ENCODE peak calls at places on chromosome 1, in seven cellular contexts. D is K562, K is HepG2, Q is HCT116, S is Panc1, H is upper lobe of left lung, L is GM12878. R is an unnamed sample. For H3K9me3, the result is how much of the 10 kb centered on the place peaks cover.

GRCh38 chr1:117609471-117609911 is 3.6 kb downstream of the TENT5C start:
- ATAC-seq in D (no peak), K (no peak), Q (no peak), S (no peak), H (no peak), L (no peak), R (peak)

GRCh38 chr1:62040450-62040849 is 154.2 kb upstream of the L1TD1 start:
- ATAC-seq in D (no peak), K (peak), Q (no peak), S (no peak), H (no peak), L (no peak), R (no peak)

GRCh38 chr1:15427280-15427666 is 11.0 kb upstream of the CTRC start:
- ATAC-seq in D (no peak), K (no peak), Q (no peak), S (peak), H (no peak), L (no peak), R (peak)

GRCh38 chr1:113255728-113256347 is 134.5 kb upstream of the MAGI3 start:
- ATAC-seq in D (no peak), K (no peak), Q (no peak), S (no peak), H (peak), L (no peak), R (no peak)

GRCh38 chr1:15519625-15520024 is 4.4 kb downstream of the CASP9 start:
- ATAC-seq in D (no peak), K (no peak), Q (no peak), S (no peak), H (no peak), L (no peak), R (no peak)

GRCh38 chr1:201724039-201724759 is 104.8 kb upstream of the IPO9 start:
- ATAC-seq in D (no peak), K (no peak), Q (no peak), S (no peak), H (no peak), L (no peak), R (no peak)

GRCh38 chr1:14767075-14767474 is 168.6 kb downstream of the KAZN start:
- ATAC-seq in D (peak), K (no peak), Q (no peak), S (no peak), H (no peak), L (no peak), R (no peak)

GRCh38 chr1:206847946-206848345 is 17.5 kb upstream of the IL20 start:
- ATAC-seq in D (peak), K (no peak), Q (no peak), S (no peak), H (no peak), L (no peak), R (no peak)

GRCh38 chr1:204045430-204045829 is 27.5 kb upstream of the SOX13 start:
- ATAC-seq in D (no peak), K (no peak), Q (no peak), S (no peak), H (no peak), L (no peak), R (peak)

GRCh38 chr1:111605553-111605952 is 14.0 kb upstream of the RAP1A start:
- ATAC-seq in D (no peak), K (peak), Q (no peak), S (no peak), H (peak), L (no peak), R (peak)

GRCh38 chr1:51570063-51570720 is 46.7 kb upstream of the OSBPL9 start:
- ATAC-seq in D (no peak), K (no peak), Q (peak), S (peak), H (no peak), L (peak), R (no peak)

GRCh38 chr1:32859915-32860314 is 10.8 kb downstream of the FNDC5 start:
- ATAC-seq in D (no peak), K (no peak), Q (no peak), S (no peak), H (no peak), L (no peak), R (no peak)

GRCh38 chr1:40266786-40267535 is 8.9 kb downstream of the ZMPSTE24 start:
- ATAC-seq in D (no peak), K (no peak), Q (no peak), S (no peak), H (no peak), L (no peak), R (no peak)

GRCh38 chr1:174690266-174690665 is 242.5 kb downstream of the GPR52 start:
- ATAC-seq in D (no peak), K (no peak), Q (no peak), S (no peak), H (no peak), L (no peak), R (no peak)

GRCh38 chr1:217574265-217574949 is 56.5 kb downstream of the GPATCH2 start:
- ATAC-seq in D (no peak), K (peak), Q (no peak), S (no peak), H (no peak), L (no peak), R (no peak)

GRCh38 chr1:113659010-113659409 is 100.3 kb downstream of the PHTF1 start:
- ATAC-seq in D (peak), K (no peak), Q (no peak), S (no peak), H (no peak), L (no peak), R (no peak)

GRCh38 chr1:107483949-107484348 is 343.1 kb downstream of the NTNG1 start:
- ATAC-seq in D (no peak), K (no peak), Q (no peak), S (no peak), H (no peak), L (no peak), R (no peak)

GRCh38 chr1:66676616-66677298 is 75.5 kb upstream of the DYNLT5 start:
- ATAC-seq in D (no peak), K (no peak), Q (no peak), S (no peak), H (peak), L (no peak), R (peak)

GRCh38 chr1:5067251-5067650 is 412.8 kb downstream of the AJAP1 start:
- ATAC-seq in D (no peak), K (no peak), Q (no peak), S (no peak), H (no peak), L (no peak), R (no peak)
- H3K9me3 ChIP-seq in D (under half), K (under half), Q (under half), S (under half), H (under half), L (under half), R (under half)

GRCh38 chr1:6143392-6143791 is 36.7 kb downstream of the CHD5 start:
- ATAC-seq in D (peak), K (no peak), Q (peak), S (peak), H (no peak), L (no peak), R (no peak)

GRCh38 chr1:6142734-6143133 is 37.4 kb downstream of the CHD5 start:
- ATAC-seq in D (no peak), K (no peak), Q (no peak), S (no peak), H (no peak), L (no peak), R (no peak)

GRCh38 chr1:6140413-6140812 is 39.7 kb downstream of the CHD5 start:
- ATAC-seq in D (no peak), K (no peak), Q (no peak), S (no peak), H (no peak), L (no peak), R (no peak)

GRCh38 chr1:6142036-6142621 is 38.0 kb downstream of the CHD5 start:
- ATAC-seq in D (no peak), K (no peak), Q (no peak), S (no peak), H (no peak), L (no peak), R (no peak)

DNA sequence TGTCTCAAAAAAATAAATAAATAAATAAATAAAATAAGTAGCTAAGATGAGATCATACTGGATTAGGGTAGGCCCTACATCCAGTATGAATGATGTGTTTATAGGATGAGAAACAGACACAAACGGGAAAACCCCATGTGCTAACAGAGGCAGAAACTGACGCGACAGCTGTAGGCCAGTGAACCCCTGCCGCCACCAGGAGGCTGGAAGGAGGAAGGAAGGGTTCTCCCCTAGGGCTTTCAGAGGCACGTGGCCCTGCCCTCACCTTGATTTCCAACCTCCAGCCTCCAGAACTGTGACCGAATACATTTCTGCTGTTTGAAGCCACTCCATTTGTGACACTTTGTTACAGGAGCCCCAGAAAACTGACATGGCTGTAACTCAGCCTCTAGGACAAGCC is 38.5 kb downstream of the CHD5 start:
- ATAC-seq in D (peak), K (peak), Q (peak), S (peak), H (no peak), L (peak), R (no peak)
- TF ChIP-seq CTCF in D (peak), K (peak), Q (no peak), S (no peak), H (no peak), L (peak), R (no peak)

GRCh38 chr1:3537359-3537758 is 73.9 kb downstream of the MEGF6 start:
- ATAC-seq in D (no peak), K (no peak), Q (no peak), S (no peak), H (no peak), L (no peak), R (no peak)

GRCh38 chr1:3541930-3542329 is 69.4 kb downstream of the MEGF6 start:
- ATAC-seq in D (peak), K (no peak), Q (no peak), S (no peak), H (peak), L (no peak), R (no peak)

GRCh38 chr1:3540876-3541275 is 70.4 kb downstream of the MEGF6 start:
- ATAC-seq in D (no peak), K (no peak), Q (no peak), S (no peak), H (no peak), L (no peak), R (no peak)

GRCh38 chr1:3541465-3541864 is 69.8 kb downstream of the MEGF6 start:
- ATAC-seq in D (no peak), K (no peak), Q (no peak), S (no peak), H (no peak), L (no peak), R (no peak)

GRCh38 chr1:3539707-3540425 is 71.4 kb downstream of the MEGF6 start:
- ATAC-seq in D (no peak), K (no peak), Q (no peak), S (no peak), H (no peak), L (no peak), R (peak)
- TF ChIP-seq POLR2AphosphoS5 in D (no peak), K (no peak), Q (no peak), S (no peak), H (no peak), L (no peak), R (peak)

GRCh38 chr1:248231117-248231516 is at the start of gene OR2M4:
- ATAC-seq in D (no peak), K (no peak), Q (no peak), S (no peak), H (no peak), L (no peak), R (no peak)
- H3K9me3 ChIP-seq in D (under half), K (half or more), Q (under half), S (under half), H (under half), L (under half), R (under half)

DNA sequence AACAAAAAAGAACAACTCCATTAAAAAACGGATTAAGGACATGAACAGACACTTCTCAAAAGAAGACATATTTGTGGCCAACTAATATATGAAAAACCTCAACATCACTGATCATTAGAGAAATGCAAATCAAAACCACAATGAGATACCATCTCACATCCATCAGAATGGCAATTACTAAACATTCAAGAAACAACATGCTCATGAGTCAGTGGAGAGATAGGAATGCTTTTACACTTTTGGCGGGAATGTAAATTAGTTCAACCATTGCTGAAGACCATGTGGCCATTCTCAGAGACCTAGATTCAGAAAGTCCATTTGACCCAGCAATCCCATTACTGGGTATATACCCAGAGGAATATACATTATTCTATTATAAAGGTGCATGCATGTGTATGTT is 1442.6 kb upstream of the B3GALT2 start:
- ATAC-seq in D (no peak), K (no peak), Q (no peak), S (no peak), H (no peak), L (no peak), R (no peak)
- TF ChIP-seq CTCF in D (no peak), K (no peak), Q (no peak), S (no peak), H (no peak), L (no peak), R (no peak)

GRCh38 chr1:179091691-179092165 is 9.9 kb downstream of the TOR3A start:
- ATAC-seq in D (no peak), K (peak), Q (no peak), S (peak), H (peak), L (no peak), R (peak)

GRCh38 chr1:179092896-179093461 is 11.1 kb downstream of the TOR3A start:
- ATAC-seq in D (no peak), K (no peak), Q (no peak), S (no peak), H (no peak), L (no peak), R (no peak)

GRCh38 chr1:179095924-179096323 is 14.1 kb downstream of the TOR3A start:
- ATAC-seq in D (no peak), K (no peak), Q (no peak), S (no peak), H (no peak), L (no peak), R (no peak)

GRCh38 chr1:179095377-179095776 is 13.5 kb downstream of the TOR3A start:
- ATAC-seq in D (no peak), K (no peak), Q (no peak), S (no peak), H (no peak), L (no peak), R (no peak)

GRCh38 chr1:179094826-179095225 is 13.0 kb downstream of the TOR3A start:
- ATAC-seq in D (no peak), K (no peak), Q (no peak), S (no peak), H (no peak), L (no peak), R (no peak)
- TF ChIP-seq POLR2AphosphoS5 in D (no peak), K (no peak), Q (no peak), S (no peak), H (no peak), L (no peak), R (no peak)

GRCh38 chr1:29565490-29565889 is 329.2 kb downstream of the PTPRU start:
- ATAC-seq in D (no peak), K (no peak), Q (no peak), S (no peak), H (no peak), L (no peak), R (no peak)
- H3K9me3 ChIP-seq in D (under half), K (half or more), Q (under half), S (under half), H (under half), L (under half), R (half or more)

GRCh38 chr1:31747304-31747703 is 16.8 kb downstream of the ADGRB2 start:
- ATAC-seq in D (no peak), K (no peak), Q (no peak), S (no peak), H (no peak), L (no peak), R (no peak)

GRCh38 chr1:31744165-31744888 is 19.8 kb downstream of the ADGRB2 start:
- ATAC-seq in D (no peak), K (no peak), Q (no peak), S (no peak), H (no peak), L (peak), R (no peak)

GRCh38 chr1:31746687-31747086 is 17.5 kb downstream of the ADGRB2 start:
- ATAC-seq in D (no peak), K (no peak), Q (no peak), S (no peak), H (no peak), L (no peak), R (no peak)

GRCh38 chr1:31745071-31745897 is 18.9 kb downstream of the ADGRB2 start:
- ATAC-seq in D (peak), K (peak), Q (peak), S (peak), H (peak), L (peak), R (peak)

DNA sequence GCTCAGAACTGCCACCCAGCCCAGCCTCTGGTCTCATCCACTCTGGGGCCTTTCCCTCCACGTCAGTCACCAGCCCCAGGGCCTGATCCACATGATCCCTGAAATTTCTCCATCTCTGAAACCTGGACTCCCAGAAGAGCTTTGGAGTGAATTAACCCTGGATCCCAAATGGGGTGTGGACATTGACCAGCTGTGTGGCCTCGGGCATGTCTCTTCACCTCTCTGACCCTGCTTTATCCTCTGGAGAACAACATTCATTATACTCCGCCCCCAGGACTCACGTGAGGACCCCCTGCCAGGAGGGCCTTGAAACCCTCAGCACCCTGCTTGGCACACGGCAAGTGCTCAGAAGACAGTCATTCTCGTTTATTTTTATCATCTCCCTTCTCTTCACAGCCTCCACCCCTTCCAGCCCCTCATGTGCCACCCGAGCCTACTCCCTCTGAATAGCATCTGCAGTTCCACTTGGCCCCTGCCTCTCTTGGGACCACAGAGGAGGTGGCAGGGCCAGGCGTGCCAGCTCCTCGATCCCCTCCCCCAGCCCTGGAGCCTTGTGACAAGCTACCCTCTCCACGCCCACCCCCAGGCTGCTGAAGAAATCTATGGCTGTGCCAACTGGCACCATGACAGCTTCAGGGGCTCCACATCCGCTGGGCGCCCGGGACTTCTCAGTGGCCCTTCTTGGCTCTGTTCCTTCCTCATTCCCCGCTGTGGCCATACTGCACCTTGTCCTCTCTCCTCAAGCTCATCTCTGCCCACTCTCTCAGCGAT is 18.1 kb downstream of the ADGRB2 start:
- ATAC-seq in D (no peak), K (no peak), Q (peak), S (no peak), H (no peak), L (no peak), R (no peak)
- TF ChIP-seq CTCF in D (no peak), K (no peak), Q (no peak), S (no peak), H (peak), L (no peak), R (no peak)